ENCODE peak calls at places on chromosomes 2 and 18, in five cellular contexts. I is A549; J is mucosa of descending colon; V is CD8-positive, alpha-beta memory T cell; Q is foreskin fibroblast. X is an unnamed sample.

GRCh38 chr2:237700583-237701032 is 73.2 kb downstream of the LRRFIP1 start:
- DNase-seq in I (no peak), J (no peak), V (peak), Q (peak), X (no peak)

GRCh38 chr2:111201214-111201613 is 80.5 kb downstream of the BCL2L11 start:
- DNase-seq in I (no peak), J (no peak), V (no peak), Q (no peak), X (no peak)

GRCh38 chr2:64538764-64539433 is 14.8 kb downstream of the AFTPH start:
- DNase-seq in I (no peak), J (no peak), V (no peak), Q (no peak), X (no peak)

GRCh38 chr2:100344433-100344832 is 22.1 kb upstream of the LONRF2 start:
- DNase-seq in I (no peak), J (no peak), V (no peak), Q (no peak), X (peak)

GRCh38 chr2:69689466-69689865 is 45.9 kb upstream of the AAK1 start:
- DNase-seq in I (no peak), J (no peak), V (no peak), Q (no peak), X (no peak)

GRCh38 chr2:239062743-239063142 is 214.9 kb downstream of the TWIST2 start:
- DNase-seq in I (no peak), J (no peak), V (no peak), Q (no peak), X (no peak)

GRCh38 chr18:76395609-76396008 is 99.4 kb downstream of the ZNF516 start:
- DNase-seq in I (no peak), J (no peak), V (no peak), Q (no peak), X (no peak)

GRCh38 chr2:174442546-174443510 is 44.0 kb downstream of the GPR155 start:
- DNase-seq in I (peak), J (no peak), V (no peak), Q (peak), X (no peak)

GRCh38 chr2:218745160-218745558 is 34.5 kb downstream of the TTLL4 start:
- DNase-seq in I (peak), J (no peak), V (no peak), Q (no peak), X (no peak)

GRCh38 chr18:12421732-12422131 is 14.0 kb downstream of the PRELID3A start:
- DNase-seq in I (no peak), J (no peak), V (no peak), Q (no peak), X (no peak)

GRCh38 chr2:141399270-141399669 is 731.5 kb downstream of the LRP1B start:
- DNase-seq in I (peak), J (no peak), V (no peak), Q (no peak), X (no peak)

GRCh38 chr18:14100503-14101286 is 31.5 kb downstream of the ZNF519 start:
- DNase-seq in I (no peak), J (no peak), V (no peak), Q (no peak), X (no peak)

GRCh38 chr18:33440384-33441043 is at the start of gene CCDC178:
- DNase-seq in I (no peak), J (no peak), V (no peak), Q (peak), X (peak)

GRCh38 chr2:36559221-36559942 is 38.6 kb downstream of the FEZ2 start:
- DNase-seq in I (no peak), J (no peak), V (no peak), Q (no peak), X (no peak)

GRCh38 chr2:96837575-96837974 is 6.2 kb downstream of the ANKRD23 start:
- DNase-seq in I (no peak), J (no peak), V (no peak), Q (no peak), X (no peak)

GRCh38 chr2:173021939-173022371 is 53.7 kb upstream of the MAP3K20 start:
- DNase-seq in I (peak), J (no peak), V (no peak), Q (peak), X (peak)

GRCh38 chr18:25074925-25075693 is 276.9 kb downstream of the ZNF521 start:
- DNase-seq in I (no peak), J (no peak), V (no peak), Q (no peak), X (no peak)

GRCh38 chr18:55317322-55317721 is 270.7 kb downstream of the TCF4 start:
- DNase-seq in I (no peak), J (no peak), V (no peak), Q (no peak), X (no peak)
- H3K4me3 ChIP-seq in I (no peak), J (no peak), V (no peak), Q (no peak), X (no peak)

DNA sequence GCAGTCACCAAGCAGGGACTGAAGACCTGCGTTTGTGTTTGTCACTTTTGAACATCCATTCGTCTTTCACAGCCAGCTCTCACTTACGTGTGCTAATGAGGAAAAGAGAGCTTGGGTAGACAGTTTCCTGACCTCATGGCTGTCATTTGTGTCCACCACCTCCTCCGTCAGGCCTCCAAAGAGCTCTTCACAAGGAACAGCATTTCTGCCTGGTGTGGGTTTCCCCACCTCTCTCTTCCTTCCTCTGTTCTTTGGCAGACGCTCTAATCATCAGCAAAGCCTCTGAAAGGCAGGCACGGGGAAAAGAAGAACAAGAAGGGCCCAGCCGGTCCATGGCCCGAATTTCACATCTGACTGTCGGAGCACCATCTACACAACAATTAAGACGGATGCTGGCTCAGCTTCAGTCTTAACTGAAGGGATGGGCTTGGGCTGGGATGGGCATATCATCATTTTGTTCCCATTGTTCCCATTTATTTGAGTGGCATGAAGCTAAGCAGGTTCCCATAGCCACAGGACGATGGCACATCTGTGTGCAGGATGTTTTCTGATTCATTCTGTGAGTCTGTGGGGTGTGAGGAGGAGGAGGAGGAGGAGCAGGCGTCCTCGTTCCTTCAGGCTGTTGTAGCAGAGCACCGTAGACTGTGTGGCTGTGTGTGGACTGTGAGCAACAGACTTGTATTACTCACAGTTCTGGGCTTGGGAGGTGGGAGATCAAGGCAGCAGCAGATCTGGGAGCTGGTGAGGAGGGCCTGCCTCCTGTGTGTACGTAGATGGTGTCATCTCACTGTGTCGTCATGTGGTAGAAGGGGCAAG is 66.4 kb downstream of the TSHZ1 start:
- DNase-seq in I (no peak), J (no peak), V (no peak), Q (peak), X (no peak)
- H3K4me3 ChIP-seq in I (no peak), J (no peak), V (no peak), Q (no peak), X (no peak)

GRCh38 chr2:9690716-9691498 is 60.1 kb upstream of the YWHAQ start:
- DNase-seq in I (no peak), J (no peak), V (no peak), Q (no peak), X (no peak)

GRCh38 chr2:9693646-9694045 is 62.8 kb upstream of the YWHAQ start:
- DNase-seq in I (no peak), J (no peak), V (no peak), Q (no peak), X (no peak)

GRCh38 chr2:9694661-9695060 is 63.9 kb upstream of the YWHAQ start:
- DNase-seq in I (no peak), J (no peak), V (no peak), Q (no peak), X (no peak)

GRCh38 chr2:9692392-9693137 is 61.8 kb upstream of the YWHAQ start:
- DNase-seq in I (no peak), J (no peak), V (no peak), Q (no peak), X (no peak)

DNA sequence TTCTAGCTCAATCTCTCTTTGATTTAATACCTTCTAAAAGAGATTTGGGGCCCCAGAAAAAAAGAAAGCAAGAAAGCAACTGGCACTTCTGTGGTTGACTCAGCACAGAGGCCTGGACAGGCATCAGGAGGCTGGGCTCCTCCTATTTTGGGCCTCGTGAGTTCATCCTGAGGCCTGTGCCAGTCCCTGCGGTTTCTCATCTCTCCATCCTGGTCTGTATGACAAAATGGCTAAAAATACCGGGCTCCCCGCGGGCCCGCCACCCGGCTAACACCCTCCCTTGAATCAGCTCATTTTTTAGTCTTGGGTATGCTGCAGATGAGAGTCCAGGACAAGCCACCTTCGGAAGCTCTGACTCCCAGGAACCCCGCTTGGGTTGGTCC is 62.3 kb upstream of the YWHAQ start:
- DNase-seq in I (no peak), J (no peak), V (no peak), Q (peak), X (no peak)
- H3K4me3 ChIP-seq in I (no peak), J (no peak), V (no peak), Q (no peak), X (no peak)

GRCh38 chr2:132668189-132668833 is 1.7 kb downstream of the LYPD1 start:
- DNase-seq in I (peak), J (no peak), V (no peak), Q (no peak), X (peak)
- H3K4me3 ChIP-seq in I (peak), J (no peak), V (no peak), Q (peak), X (no peak)

DNA sequence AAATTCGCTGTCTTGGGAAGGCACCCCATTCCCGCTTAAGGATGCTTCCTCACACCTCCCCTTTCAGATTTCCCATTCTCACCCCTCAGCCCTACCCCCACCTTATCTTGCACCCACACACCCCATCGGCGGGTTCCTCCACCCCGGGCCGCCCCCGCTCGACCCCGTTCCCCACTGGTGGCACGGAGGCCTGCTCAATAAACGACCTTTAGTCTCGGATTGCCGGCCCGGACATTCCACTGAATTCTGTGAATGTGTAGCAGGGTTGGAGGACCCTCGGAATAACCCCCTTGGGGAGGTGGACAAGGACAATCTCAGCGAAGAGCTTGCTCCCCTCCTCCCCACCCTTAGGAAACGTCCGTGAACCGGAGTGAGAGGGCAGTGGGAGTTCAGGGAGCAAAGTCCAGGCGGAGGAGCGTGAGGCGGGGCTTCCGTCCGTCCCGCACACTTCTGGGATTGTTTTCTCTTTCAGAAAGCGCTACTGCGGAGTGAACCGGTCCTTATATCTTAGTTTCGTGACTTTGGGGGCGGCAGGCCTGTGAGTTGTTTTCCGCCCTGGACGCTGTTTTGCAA is 2.8 kb upstream of the LBX2 start:
- DNase-seq in I (no peak), J (peak), V (no peak), Q (no peak), X (peak)
- H3K4me3 ChIP-seq in I (peak), J (peak), V (peak), Q (peak), X (peak)

DNA sequence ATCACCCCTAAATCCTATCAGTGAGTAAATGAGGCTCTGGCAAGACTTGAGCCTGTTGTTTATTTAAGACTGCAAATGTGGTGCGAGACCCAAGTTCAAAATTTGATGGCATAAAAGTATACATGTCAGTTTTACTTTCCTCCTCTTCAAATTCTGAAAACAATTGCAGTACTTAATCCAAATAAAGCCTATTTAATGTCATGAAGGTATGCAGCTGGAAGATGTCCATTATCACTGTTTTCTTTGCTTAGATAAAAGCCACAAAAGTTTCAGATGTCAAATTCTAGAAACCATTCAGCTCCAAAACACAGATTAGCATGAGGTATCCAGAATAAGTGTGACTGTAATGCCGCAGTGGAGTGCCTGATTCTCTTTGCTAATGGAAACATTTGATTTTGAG is 3.4 kb downstream of the APCDD1 start:
- DNase-seq in I (no peak), J (no peak), V (no peak), Q (no peak), X (no peak)
- H3K4me3 ChIP-seq in I (no peak), J (no peak), V (no peak), Q (peak), X (no peak)

DNA sequence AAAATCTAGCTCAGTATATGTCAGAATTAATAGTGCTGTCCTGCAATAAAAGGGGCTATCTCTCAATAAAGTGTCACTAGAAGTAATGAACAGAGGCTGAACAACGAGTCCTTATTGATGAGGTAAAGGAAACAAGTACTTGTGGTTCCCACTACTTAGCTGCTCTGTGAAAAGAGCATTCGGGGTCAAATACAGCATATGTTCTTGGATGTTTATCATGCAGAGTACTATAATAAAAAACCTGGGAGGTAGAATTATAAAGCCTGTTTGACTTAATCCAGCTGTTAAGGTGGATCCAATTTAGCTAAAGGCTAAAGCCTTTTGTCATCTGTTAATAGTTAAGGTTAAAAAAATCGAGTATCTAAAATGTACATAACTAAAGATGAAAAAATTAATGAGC is 32.4 kb downstream of the SLC35F5 start:
- DNase-seq in I (no peak), J (no peak), V (no peak), Q (no peak), X (no peak)
- H3K4me3 ChIP-seq in I (no peak), J (no peak), V (no peak), Q (no peak), X (no peak)